ENCODE peak calls at places on chromosomes 2 and 18, in nine cellular contexts. G is GM23248, T is hepatocyte, N is SK-N-SH, W is neural progenitor cell, M is HCT116, P is OCI-LY7, J is PC-3, Z is GM23338. U is an unnamed sample.

GRCh38 chr18:24460388-24460787 is at the start of gene HRH4:
- DNase-seq in G (no peak), T (no peak), N (no peak), W (no peak), M (no peak), P (no peak), J (no peak), Z (no peak), U (no peak)

GRCh38 chr2:3986530-3987258 is 283.3 kb downstream of the DCDC2C start:
- DNase-seq in G (no peak), T (no peak), N (no peak), W (no peak), M (no peak), P (no peak), J (no peak), Z (no peak), U (peak)

GRCh38 chr2:180416553-180417113 is 409.5 kb upstream of the CWC22 start:
- DNase-seq in G (no peak), T (no peak), N (no peak), W (no peak), M (no peak), P (no peak), J (no peak), Z (no peak), U (no peak)

GRCh38 chr2:120831891-120832290 is 96.2 kb downstream of the GLI2 start:
- DNase-seq in G (no peak), T (no peak), N (no peak), W (no peak), M (no peak), P (no peak), J (no peak), Z (no peak), U (no peak)

GRCh38 chr2:159449504-159450124 is 163.1 kb upstream of the WDSUB1 start:
- DNase-seq in G (no peak), T (no peak), N (no peak), W (peak), M (no peak), P (no peak), J (no peak), Z (no peak), U (no peak)

GRCh38 chr2:3251974-3252373 is 125.6 kb downstream of the EIPR1 start:
- DNase-seq in G (no peak), T (peak), N (no peak), W (no peak), M (no peak), P (no peak), J (no peak), Z (no peak), U (no peak)

GRCh38 chr2:230661072-230661957 is 51.3 kb upstream of the CAB39 start:
- DNase-seq in G (no peak), T (no peak), N (no peak), W (no peak), M (no peak), P (no peak), J (no peak), Z (no peak), U (peak)

GRCh38 chr2:74383254-74383653 is 3.1 kb upstream of the DCTN1 start:
- DNase-seq in G (peak), T (no peak), N (no peak), W (no peak), M (no peak), P (no peak), J (peak), Z (no peak), U (no peak)

GRCh38 chr2:42792583-42793313 is at the start of gene HAAO:
- DNase-seq in G (peak), T (peak), N (peak), W (peak), M (no peak), P (no peak), J (no peak), Z (peak), U (no peak)

GRCh38 chr18:41703744-41704530 is 251.1 kb upstream of the PIK3C3 start:
- DNase-seq in G (peak), T (no peak), N (peak), W (no peak), M (no peak), P (no peak), J (no peak), Z (peak), U (no peak)

GRCh38 chr2:128388414-128389032 is 69.9 kb upstream of the HS6ST1 start:
- DNase-seq in G (peak), T (peak), N (no peak), W (no peak), M (no peak), P (no peak), J (peak), Z (no peak), U (peak)

GRCh38 chr2:68411397-68412126 is 46.5 kb downstream of the PLEK start:
- DNase-seq in G (no peak), T (no peak), N (no peak), W (no peak), M (no peak), P (peak), J (no peak), Z (no peak), U (peak)

GRCh38 chr2:162244559-162245031 is 1.4 kb upstream of the FAP start:
- DNase-seq in G (peak), T (peak), N (no peak), W (no peak), M (peak), P (no peak), J (peak), Z (no peak), U (no peak)

GRCh38 chr2:138356178-138356577 is 145.4 kb upstream of the SPOPL start:
- DNase-seq in G (peak), T (peak), N (no peak), W (no peak), M (no peak), P (no peak), J (no peak), Z (no peak), U (no peak)

GRCh38 chr2:236536727-236537398 is 32.8 kb upstream of the ACKR3 start:
- DNase-seq in G (no peak), T (no peak), N (no peak), W (no peak), M (no peak), P (peak), J (no peak), Z (no peak), U (peak)

GRCh38 chr2:95053543-95053942 is 28.0 kb downstream of the MAL start:
- DNase-seq in G (no peak), T (no peak), N (no peak), W (no peak), M (no peak), P (no peak), J (no peak), Z (peak), U (no peak)

GRCh38 chr18:11146238-11146946 is 3.0 kb downstream of the PIEZO2 start:
- DNase-seq in G (no peak), T (no peak), N (no peak), W (no peak), M (no peak), P (no peak), J (no peak), Z (peak), U (no peak)

GRCh38 chr18:32372381-32373061 is 98.2 kb downstream of the GAREM1 start:
- DNase-seq in G (no peak), T (peak), N (no peak), W (no peak), M (peak), P (no peak), J (peak), Z (no peak), U (no peak)

GRCh38 chr18:845152-845819 is 33.2 kb upstream of the YES1 start:
- DNase-seq in G (peak), T (no peak), N (no peak), W (no peak), M (peak), P (no peak), J (peak), Z (no peak), U (no peak)

GRCh38 chr2:8752385-8752784 is 70.5 kb downstream of the ID2 start:
- DNase-seq in G (no peak), T (no peak), N (no peak), W (no peak), M (no peak), P (no peak), J (no peak), Z (no peak), U (peak)

GRCh38 chr2:113980946-113981345 is 91.1 kb downstream of the ACTR3 start:
- DNase-seq in G (peak), T (no peak), N (no peak), W (no peak), M (no peak), P (no peak), J (peak), Z (no peak), U (no peak)

GRCh38 chr2:69815717-69816116 is 13.7 kb upstream of the GMCL1 start:
- DNase-seq in G (peak), T (no peak), N (no peak), W (no peak), M (no peak), P (no peak), J (peak), Z (no peak), U (no peak)

GRCh38 chr2:62217980-62218379 is 22.1 kb downstream of the B3GNT2 start:
- DNase-seq in G (peak), T (no peak), N (no peak), W (no peak), M (no peak), P (no peak), J (no peak), Z (no peak), U (no peak)

GRCh38 chr2:62216616-62217015 is 20.7 kb downstream of the B3GNT2 start:
- DNase-seq in G (peak), T (peak), N (no peak), W (no peak), M (no peak), P (no peak), J (no peak), Z (no peak), U (no peak)

GRCh38 chr2:62217421-62217820 is 21.5 kb downstream of the B3GNT2 start:
- DNase-seq in G (no peak), T (no peak), N (no peak), W (no peak), M (no peak), P (no peak), J (no peak), Z (no peak), U (no peak)

GRCh38 chr2:62216113-62216512 is 20.2 kb downstream of the B3GNT2 start:
- DNase-seq in G (peak), T (no peak), N (no peak), W (no peak), M (no peak), P (no peak), J (no peak), Z (no peak), U (no peak)

DNA sequence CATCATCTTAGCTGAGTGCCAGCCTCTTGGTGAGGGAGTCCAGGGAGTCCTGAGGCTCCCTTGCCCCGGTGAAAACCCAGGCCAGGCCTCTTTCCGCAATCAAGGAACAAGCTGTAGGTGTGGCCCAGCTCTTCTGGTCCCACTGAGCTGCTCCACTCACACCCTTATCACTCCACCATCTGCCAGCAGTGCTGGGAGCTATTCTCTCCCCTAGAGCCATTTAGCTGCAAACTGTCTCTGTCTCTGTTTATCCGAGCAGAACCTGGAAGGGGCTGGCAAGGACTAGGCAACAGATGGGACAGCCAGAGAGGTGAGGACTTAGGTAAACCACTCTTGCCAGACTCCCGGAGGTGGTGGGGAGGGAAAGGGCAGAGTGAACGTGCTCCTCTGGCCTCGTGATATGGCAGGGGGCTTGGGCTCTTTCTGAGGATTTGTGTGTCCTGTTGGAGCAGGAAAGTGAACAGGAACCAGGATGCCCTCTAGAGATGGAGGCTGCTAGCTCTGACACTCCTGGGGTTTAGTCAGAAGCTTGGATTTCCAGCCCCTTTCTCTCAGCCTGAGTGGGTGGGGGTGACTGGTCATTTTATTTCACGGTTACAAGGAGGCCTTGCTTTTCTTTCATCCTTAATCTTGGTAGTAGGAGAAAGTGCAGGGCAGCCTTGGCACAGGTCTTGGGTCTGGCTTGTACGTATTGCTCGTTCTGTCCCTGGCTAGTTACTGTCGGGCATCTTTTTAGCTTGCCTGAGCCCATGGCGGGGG is 19.6 kb downstream of the B3GNT2 start:
- DNase-seq in G (peak), T (peak), N (peak), W (no peak), M (no peak), P (no peak), J (no peak), Z (no peak), U (no peak)
- TF ChIP-seq EZH2phosphoT487 in G (no peak), T (no peak), N (no peak), W (no peak), M (no peak), P (no peak), J (no peak), Z (no peak), U (no peak)

GRCh38 chr2:23065210-23065609 is 319.8 kb upstream of the KLHL29 start:
- DNase-seq in G (no peak), T (no peak), N (no peak), W (no peak), M (no peak), P (no peak), J (no peak), Z (no peak), U (no peak)

GRCh38 chr2:23065936-23066335 is 319.0 kb upstream of the KLHL29 start:
- DNase-seq in G (no peak), T (no peak), N (no peak), W (peak), M (no peak), P (no peak), J (no peak), Z (no peak), U (no peak)

GRCh38 chr2:23069935-23070334 is 315.0 kb upstream of the KLHL29 start:
- DNase-seq in G (no peak), T (peak), N (no peak), W (peak), M (no peak), P (no peak), J (no peak), Z (no peak), U (no peak)

GRCh38 chr2:23069156-23069555 is 315.8 kb upstream of the KLHL29 start:
- DNase-seq in G (no peak), T (peak), N (no peak), W (no peak), M (no peak), P (no peak), J (no peak), Z (no peak), U (no peak)

DNA sequence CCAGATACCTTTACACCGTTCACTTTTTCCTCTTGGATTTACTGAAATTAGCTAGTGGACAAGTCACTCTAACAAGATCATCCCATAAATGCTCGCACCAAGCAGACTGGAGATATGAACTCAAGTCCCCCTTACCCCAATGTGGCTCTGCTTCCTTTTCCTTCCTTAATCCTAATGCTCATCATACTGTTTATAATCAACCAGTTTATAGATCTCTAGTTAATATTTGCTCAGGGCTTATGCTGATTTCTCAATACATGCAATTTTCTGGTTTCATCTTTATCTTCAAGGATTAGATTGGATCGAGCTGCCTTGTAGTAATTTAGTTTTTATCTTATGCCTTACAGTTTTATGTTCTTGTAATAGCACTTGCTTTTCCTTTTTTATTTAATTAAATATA is 318.3 kb upstream of the KLHL29 start:
- DNase-seq in G (no peak), T (no peak), N (no peak), W (no peak), M (no peak), P (no peak), J (no peak), Z (no peak), U (no peak)
- TF ChIP-seq EZH2phosphoT487 in G (no peak), T (no peak), N (no peak), W (no peak), M (no peak), P (no peak), J (no peak), Z (no peak), U (no peak)

GRCh38 chr18:8763611-8764010 is 58.3 kb downstream of the MTCL1 start:
- DNase-seq in G (peak), T (no peak), N (no peak), W (no peak), M (no peak), P (no peak), J (peak), Z (no peak), U (no peak)

GRCh38 chr18:8766576-8767253 is 61.4 kb downstream of the MTCL1 start:
- DNase-seq in G (no peak), T (no peak), N (peak), W (peak), M (no peak), P (no peak), J (no peak), Z (no peak), U (no peak)

GRCh38 chr18:8762968-8763367 is 57.6 kb downstream of the MTCL1 start:
- DNase-seq in G (no peak), T (no peak), N (no peak), W (no peak), M (no peak), P (no peak), J (no peak), Z (no peak), U (no peak)

GRCh38 chr18:8767356-8767755 is 62.0 kb downstream of the MTCL1 start:
- DNase-seq in G (no peak), T (no peak), N (no peak), W (peak), M (no peak), P (no peak), J (no peak), Z (no peak), U (no peak)

GRCh38 chr18:8765692-8766463 is 60.5 kb downstream of the MTCL1 start:
- DNase-seq in G (peak), T (peak), N (peak), W (no peak), M (peak), P (no peak), J (no peak), Z (no peak), U (no peak)
- TF ChIP-seq EZH2phosphoT487 in G (no peak), T (no peak), N (no peak), W (no peak), M (no peak), P (no peak), J (no peak), Z (no peak), U (no peak)

DNA sequence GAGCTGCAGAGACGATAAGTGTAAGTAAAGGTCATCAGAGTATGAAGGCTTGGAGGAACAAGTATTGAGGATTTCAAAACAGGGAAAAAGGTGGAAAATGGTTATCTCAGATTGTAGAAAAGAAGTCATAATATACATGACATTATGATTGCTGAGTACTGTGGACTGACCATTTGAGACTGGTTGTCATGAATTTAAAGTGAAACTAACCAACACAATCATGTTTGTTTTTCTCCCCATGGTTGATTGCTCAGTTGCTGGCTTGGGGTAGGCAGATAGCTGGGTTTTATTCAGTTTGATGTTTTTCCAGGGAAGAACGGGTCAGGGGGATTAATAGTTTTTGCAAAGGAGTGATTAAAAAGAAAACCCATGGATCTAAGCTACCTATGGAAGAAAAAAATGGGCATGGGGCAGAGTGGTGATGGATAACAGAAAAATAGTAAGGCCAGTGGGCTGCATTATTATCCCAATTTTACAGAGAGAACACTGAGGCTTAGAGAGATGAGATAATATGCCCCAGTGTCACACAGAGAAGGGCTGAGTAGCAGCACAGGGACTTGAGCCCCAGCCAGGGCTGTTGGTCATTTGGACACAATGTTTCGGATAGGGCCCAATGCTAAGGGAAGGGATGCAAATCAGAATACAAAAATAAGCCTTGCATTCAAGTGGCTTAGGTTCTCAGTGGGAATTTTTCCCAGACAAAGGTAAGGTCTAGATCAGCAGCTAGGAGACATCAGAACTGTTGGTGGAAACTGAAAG is 885.7 kb downstream of the DCC start:
- DNase-seq in G (no peak), T (no peak), N (no peak), W (no peak), M (no peak), P (no peak), J (no peak), Z (no peak), U (no peak)
- TF ChIP-seq EZH2phosphoT487 in G (no peak), T (no peak), N (no peak), W (no peak), M (no peak), P (no peak), J (no peak), Z (no peak), U (no peak)

DNA sequence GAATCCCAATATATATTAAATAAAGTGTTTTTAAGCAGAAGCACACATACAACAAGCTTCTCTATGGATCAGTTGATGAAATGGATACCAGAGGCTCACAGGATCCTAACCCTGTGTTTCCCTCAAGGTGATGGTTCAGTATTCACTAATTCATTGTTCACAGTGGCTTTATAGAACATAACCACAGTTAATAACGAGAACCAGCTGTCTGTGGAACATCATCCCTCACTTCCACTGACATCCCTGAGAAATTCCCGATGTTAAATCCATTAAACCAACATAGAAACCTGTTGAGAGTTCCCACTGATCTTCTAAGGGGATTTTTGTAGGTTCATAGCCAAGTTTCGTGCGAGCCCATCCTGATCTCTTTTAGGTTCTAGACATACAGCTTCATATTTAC is 29.0 kb downstream of the CCDC195 start:
- DNase-seq in G (no peak), T (no peak), N (no peak), W (no peak), M (no peak), P (no peak), J (no peak), Z (no peak), U (no peak)
- TF ChIP-seq EZH2phosphoT487 in G (no peak), T (no peak), N (no peak), W (no peak), M (no peak), P (no peak), J (no peak), Z (no peak), U (no peak)

DNA sequence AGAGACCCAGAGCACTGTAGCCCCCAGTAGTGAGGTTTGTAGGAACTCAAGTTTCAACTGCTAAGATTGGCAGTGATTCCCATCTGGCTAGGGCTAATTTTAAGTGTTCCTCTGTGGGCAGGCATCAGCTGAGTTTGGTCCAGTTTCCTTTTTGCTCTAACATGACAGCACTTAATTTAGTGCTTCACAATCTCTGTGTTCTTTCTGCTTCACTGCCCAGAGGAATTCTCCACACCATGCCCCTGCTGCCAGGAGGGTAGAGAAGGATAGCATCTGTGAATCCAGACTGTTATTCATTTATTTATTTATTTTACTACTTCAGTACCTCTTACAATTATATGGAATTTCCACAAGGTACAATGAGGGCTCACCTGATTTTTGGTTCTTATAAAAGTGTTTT is 549.9 kb upstream of the FSIP2 start:
- DNase-seq in G (no peak), T (no peak), N (no peak), W (peak), M (no peak), P (no peak), J (no peak), Z (no peak), U (no peak)
- TF ChIP-seq EZH2phosphoT487 in G (no peak), T (no peak), N (no peak), W (no peak), M (no peak), P (no peak), J (no peak), Z (no peak), U (no peak)

U was measured in MM.1S.